ENCODE peak calls at places on chromosomes 12 and 14, in eight cellular contexts. F is A549; Y is endodermal cell; W is Karpas-422; H is left ventricle myocardium inferior; Q is HepG2; A is ovary; E is CD8-positive, alpha-beta memory T cell. K is an unnamed sample.

GRCh38 chr14:105861985-105862465 is 335.6 kb downstream of the TMEM121 start:
- DNase-seq in Q (no peak), F (no peak), Y (peak; percentile 3), E (peak; percentile 53), H (peak; percentile 3), A (no peak), W (peak; percentile 98), K (no peak)

GRCh38 chr12:9669534-9669933 is at the start of gene CLEC2D:
- DNase-seq in F (no peak), Q (no peak), W (no peak), E (no peak), Y (no peak), H (no peak), A (no peak), K (no peak)

GRCh38 chr12:100789146-100789545 is 5.4 kb upstream of the ANO4 start:
- DNase-seq in E (no peak), Y (no peak), H (no peak), Q (no peak), F (no peak), A (no peak), W (no peak), K (no peak)

GRCh38 chr14:81269100-81269978 is 48.6 kb upstream of the GTF2A1 start:
- DNase-seq in Y (peak; percentile 63), H (no peak), W (peak; percentile 88), F (peak; percentile 77), A (no peak), E (no peak), Q (peak; percentile 70), K (no peak)

GRCh38 chr12:93185369-93185741 is 192.4 kb upstream of the NUDT4 start:
- DNase-seq in A (no peak), E (no peak), Y (no peak), W (no peak), F (no peak), H (no peak), Q (no peak), K (no peak)

GRCh38 chr12:22340143-22340542 is 5.6 kb upstream of the ST8SIA1 start:
- DNase-seq in Y (peak; percentile 47), H (no peak), W (no peak), A (no peak), E (no peak), F (no peak), Q (no peak), K (no peak)

GRCh38 chr12:127254420-127254955 is 1012.5 kb upstream of the TMEM132C start:
- DNase-seq in E (no peak), H (no peak), Y (no peak), A (no peak), Q (no peak), F (no peak), W (no peak), K (no peak)

GRCh38 chr12:51172515-51173431 is at the start of gene TFCP2:
- DNase-seq in W (peak; percentile 97), Q (peak; percentile 93), E (peak; percentile 95), A (peak; percentile 97), F (peak; percentile 98), H (peak; percentile 97), Y (peak; percentile 99), K (peak; percentile 97)

GRCh38 chr12:54162741-54163140 is 26.0 kb downstream of the SMUG1 start:
- DNase-seq in Q (no peak), Y (no peak), E (no peak), A (no peak), F (no peak), W (no peak), H (no peak), K (no peak)

GRCh38 chr12:85765443-85765842 is 70.8 kb downstream of the RASSF9 start:
- DNase-seq in A (no peak), H (no peak), F (peak; percentile 3), E (no peak), Q (peak; percentile 7), W (no peak), Y (no peak), K (no peak)

GRCh38 chr12:121791671-121792496 is 1.6 kb downstream of the RHOF start:
- DNase-seq in H (no peak), A (no peak), F (no peak), W (no peak), Y (no peak), E (peak; percentile 65), Q (peak; percentile 91), K (peak; percentile 65)

GRCh38 chr12:3250034-3250433 is 172.9 kb downstream of the TSPAN9 start:
- DNase-seq in E (no peak), Y (no peak), F (no peak), W (no peak), Q (no peak), A (no peak), H (no peak), K (no peak)

GRCh38 chr14:89851031-89851430 is 103.5 kb downstream of the EFCAB11 start:
- DNase-seq in Q (no peak), A (no peak), W (no peak), E (no peak), H (no peak), F (no peak), Y (no peak), K (no peak)

GRCh38 chr12:117596968-117597367 is 235.5 kb upstream of the NOS1 start:
- DNase-seq in H (no peak), Q (no peak), E (no peak), A (no peak), W (no peak), F (no peak), Y (no peak), K (no peak)

GRCh38 chr12:62379723-62380045 is 86.9 kb upstream of the MON2 start:
- DNase-seq in E (no peak), A (no peak), H (no peak), W (no peak), F (no peak), Q (no peak), Y (no peak), K (no peak)

GRCh38 chr12:93526786-93527428 is 45.6 kb upstream of the SOCS2 start:
- DNase-seq in W (no peak), A (no peak), F (peak; percentile 28), Q (peak; percentile 86), Y (peak; percentile 29), E (no peak), H (no peak), K (peak; percentile 38)

GRCh38 chr12:120820885-120821510 is 83.2 kb downstream of the SPPL3 start:
- DNase-seq in W (no peak), H (no peak), Y (no peak), Q (no peak), A (no peak), F (no peak), E (no peak), K (no peak)

GRCh38 chr14:39265741-39266588 is 32.2 kb downstream of the MIA2 start:
- DNase-seq in E (no peak), H (peak; percentile 58), W (peak; percentile 50), F (no peak), A (no peak), Q (no peak), Y (no peak), K (no peak)

GRCh38 chr14:39265032-39265431 is 31.3 kb downstream of the MIA2 start:
- DNase-seq in E (no peak), Y (no peak), Q (no peak), A (no peak), W (no peak), F (no peak), H (no peak), K (no peak)

GRCh38 chr14:39266871-39267591 is 33.3 kb downstream of the MIA2 start:
- DNase-seq in Y (peak; percentile 92), F (peak; percentile 58), E (peak; percentile 83), H (peak; percentile 84), A (peak; percentile 86), W (peak; percentile 96), Q (peak; percentile 86), K (peak; percentile 80)

GRCh38 chr14:39267592-39268112 is 33.9 kb downstream of the MIA2 start:
- DNase-seq in W (peak; percentile 80), F (no peak), A (no peak), Q (peak; percentile 45), E (no peak), Y (no peak), H (no peak), K (no peak)

DNA sequence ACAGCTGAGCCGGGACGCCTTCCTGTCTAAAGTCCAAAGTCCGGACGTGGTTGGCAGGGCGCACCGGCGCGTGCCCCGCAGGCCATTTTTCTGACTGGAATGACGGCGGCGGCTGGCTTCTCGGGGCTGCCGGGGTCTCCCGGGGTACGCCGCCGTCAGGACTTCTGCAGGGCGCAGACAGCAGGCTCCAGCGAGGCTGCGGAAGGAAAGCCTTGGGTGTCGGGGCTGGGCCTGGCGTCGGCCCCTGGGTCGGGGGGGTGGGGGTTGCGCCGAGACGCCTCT is 32.8 kb downstream of the MIA2 start:
- DNase-seq in F (no peak), E (peak; percentile 62), H (no peak), Y (no peak), Q (peak; percentile 96), A (peak; percentile 76), W (peak; percentile 82), K (peak; percentile 67)
- H3K4me1 ChIP-seq in F (peaks cover 29% of the 10 kb centered on the region), E (peaks cover 29% of the 10 kb centered on the region), H (peaks cover 50% of the 10 kb centered on the region), Y (peaks cover 2% of the 10 kb centered on the region), Q (peaks cover 54% of the 10 kb centered on the region), A (peaks cover 1% of the 10 kb centered on the region), W (peaks cover 30% of the 10 kb centered on the region), K (peaks cover 7% of the 10 kb centered on the region)

GRCh38 chr14:52048132-52048531 is 20.7 kb downstream of the NID2 start:
- DNase-seq in Q (no peak), E (no peak), H (no peak), F (no peak), Y (no peak), W (no peak), A (no peak), K (no peak)
- H3K27ac ChIP-seq in Q (no peak overlapping the region), E (no peak overlapping the region), H (peak overlapping the region; percentile 86), F (no peak overlapping the region), Y (no peak overlapping the region), W (no peak overlapping the region), A (no peak overlapping the region), K (no peak overlapping the region)

GRCh38 chr12:46678441-46678840 is 147.4 kb downstream of the SLC38A4 start:
- DNase-seq in Y (no peak), H (no peak), A (no peak), E (no peak), W (no peak), F (no peak), Q (no peak), K (no peak)

GRCh38 chr12:46679754-46680153 is 146.0 kb downstream of the SLC38A4 start:
- DNase-seq in F (no peak), A (no peak), H (no peak), Q (no peak), Y (no peak), W (no peak), E (no peak), K (no peak)

GRCh38 chr12:46676396-46676795 is 149.4 kb downstream of the SLC38A4 start:
- DNase-seq in A (no peak), Q (no peak), W (no peak), F (no peak), Y (no peak), E (no peak), H (no peak), K (no peak)

GRCh38 chr12:46676797-46677520 is 148.8 kb downstream of the SLC38A4 start:
- DNase-seq in Y (no peak), E (no peak), W (no peak), A (no peak), F (no peak), Q (no peak), H (no peak), K (no peak)

GRCh38 chr12:46677749-46678148 is 148.0 kb downstream of the SLC38A4 start:
- DNase-seq in A (no peak), H (no peak), F (peak; percentile 33), Q (peak; percentile 66), W (no peak), E (no peak), Y (peak; percentile 69), K (no peak)
- H3K4me1 ChIP-seq in A (no peaks in the 10 kb centered on the region), H (no peaks in the 10 kb centered on the region), F (peaks cover 38% of the 10 kb centered on the region), Q (peaks cover 26% of the 10 kb centered on the region), W (no peaks in the 10 kb centered on the region), E (no peaks in the 10 kb centered on the region), Y (peaks cover 3% of the 10 kb centered on the region), K (no peaks in the 10 kb centered on the region)

GRCh38 chr14:39763402-39763890 is 331.2 kb upstream of the FBXO33 start:
- DNase-seq in F (no peak), E (no peak), H (no peak), W (no peak), A (no peak), Q (no peak), Y (no peak), K (no peak)
- H3K27ac ChIP-seq in F (no peak overlapping the region), E (no peak overlapping the region), H (no peak overlapping the region), W (peak overlapping the region; percentile 10), A (no peak overlapping the region), Q (peak overlapping the region; percentile 23), Y (no peak overlapping the region), K (no peak overlapping the region)

K was measured in lung.